ENCODE peak calls at places on chromosomes 12 and 14, in five cellular contexts. K is ecto neural progenitor cell, X is progenitor cell of endocrine pancreas, J is bronchial epithelial cell, B is mucosa of gallbladder. Y is an unnamed sample.

GRCh38 chr14:37889087-37889486 is 293.7 kb downstream of the TTC6 start:
- DNase-seq in K (no peak), X (no peak), B (no peak), J (no peak), Y (peak; percentile 80)

GRCh38 chr14:35365130-35366047 is 39.2 kb downstream of the NFKBIA start:
- DNase-seq in B (peak; percentile 76), K (no peak), J (peak; percentile 93), X (no peak), Y (no peak)

GRCh38 chr14:105420141-105420975 is 731 bp downstream of the MTA1 start:
- DNase-seq in K (no peak), X (no peak), J (no peak), B (no peak), Y (no peak)

GRCh38 chr14:98906123-98906995 is 365.6 kb downstream of the BCL11B start:
- DNase-seq in K (no peak), J (peak; percentile 85), X (no peak), B (peak; percentile 61), Y (no peak)

GRCh38 chr12:20272171-20272570 is 96.2 kb upstream of the PDE3A start:
- DNase-seq in X (no peak), B (no peak), K (no peak), J (no peak), Y (no peak)

GRCh38 chr14:104804481-104805325 is 3.8 kb downstream of the ZBTB42 start:
- DNase-seq in X (no peak), J (no peak), B (no peak), K (no peak), Y (no peak)

GRCh38 chr12:42794811-42795210 is 205.3 kb upstream of the PRICKLE1 start:
- DNase-seq in B (no peak), X (no peak), K (no peak), J (peak; percentile 14), Y (no peak)

GRCh38 chr12:31325524-31325875 is 450 bp downstream of the SINHCAF start:
- DNase-seq in B (no peak), J (no peak), X (no peak), K (no peak), Y (no peak)

GRCh38 chr12:79698966-79699365 is 8.2 kb upstream of the PAWR start:
- DNase-seq in B (no peak), K (no peak), J (no peak), X (no peak), Y (no peak)

GRCh38 chr14:102426796-102427195 is 64.1 kb downstream of the TECPR2 start:
- DNase-seq in X (no peak), K (no peak), J (no peak), B (no peak), Y (no peak)

GRCh38 chr12:69685810-69686209 is 13.3 kb downstream of the BEST3 start:
- DNase-seq in B (no peak), X (no peak), J (peak; percentile 91), K (no peak), Y (no peak)

GRCh38 chr12:113248046-113248825 is 27.0 kb downstream of the TPCN1 start:
- DNase-seq in B (no peak), J (no peak), X (no peak), K (no peak), Y (no peak)

GRCh38 chr12:118337194-118337838 is 35.4 kb downstream of the TAOK3 start:
- DNase-seq in X (no peak), B (no peak), J (no peak), K (no peak), Y (no peak)

GRCh38 chr12:52871291-52871961 is 22.6 kb upstream of the KRT78 start:
- DNase-seq in K (no peak), X (no peak), J (peak; percentile 99), B (no peak), Y (no peak)

GRCh38 chr14:64110832-64111231 is 183.3 kb downstream of the ESR2 start:
- DNase-seq in K (no peak), X (no peak), B (no peak), J (peak; percentile 80), Y (no peak)

GRCh38 chr12:125773033-125773432 is 707.8 kb downstream of the AACS start:
- DNase-seq in J (no peak), X (no peak), B (no peak), K (peak; percentile 59), Y (no peak)

GRCh38 chr12:79451988-79452387 is 238.8 kb downstream of the PAWR start:
- DNase-seq in B (peak; percentile 66), X (no peak), K (no peak), J (peak; percentile 87), Y (peak; percentile 94)

GRCh38 chr12:126873701-126874100 is 1393.3 kb upstream of the TMEM132C start:
- DNase-seq in J (no peak), K (no peak), X (no peak), B (no peak), Y (no peak)

GRCh38 chr12:69337325-69337724 is 10.9 kb upstream of the LYZ start:
- DNase-seq in X (no peak), K (no peak), B (no peak), J (no peak), Y (no peak)

GRCh38 chr12:5817246-5817645 is 127.8 kb downstream of the ANO2 start:
- DNase-seq in K (no peak), X (no peak), J (no peak), B (no peak), Y (no peak)

GRCh38 chr14:77026166-77026929 is 2.2 kb downstream of the IRF2BPL start:
- DNase-seq in X (no peak), B (no peak), K (no peak), J (no peak), Y (no peak)

GRCh38 chr12:75364918-75365317 is 26.0 kb upstream of the GLIPR1L2 start:
- DNase-seq in K (no peak), J (no peak), B (no peak), X (no peak), Y (no peak)

GRCh38 chr14:100850841-100851585 is 25.1 kb downstream of the MEG3 start:
- DNase-seq in B (peak; percentile 69), K (peak; percentile 72), J (peak; percentile 37), X (no peak), Y (peak; percentile 43)

GRCh38 chr12:47835831-47836155 is 16.1 kb upstream of the HDAC7 start:
- DNase-seq in J (peak; percentile 85), X (no peak), K (no peak), B (no peak), Y (no peak)

GRCh38 chr14:85565862-85566296 is 35.9 kb downstream of the FLRT2 start:
- DNase-seq in B (no peak), X (no peak), K (no peak), J (peak; percentile 93), Y (no peak)

GRCh38 chr12:10397311-10397710 is 7.5 kb upstream of the KLRK1 start:
- DNase-seq in B (no peak), J (no peak), K (no peak), X (no peak), Y (no peak)

GRCh38 chr14:102499401-102500189 is 10.0 kb downstream of the ANKRD9 start:
- DNase-seq in K (no peak), B (no peak), X (no peak), J (no peak), Y (no peak)

GRCh38 chr12:95336387-95337067 is 118.9 kb downstream of the VEZT start:
- DNase-seq in K (peak; percentile 86), J (peak; percentile 69), B (peak; percentile 80), X (peak; percentile 51), Y (peak; percentile 70)

GRCh38 chr14:58947816-58948440 is 240.5 kb upstream of the DAAM1 start:
- DNase-seq in J (no peak), K (no peak), X (no peak), B (no peak), Y (no peak)

GRCh38 chr14:35044939-35045797 is 904 bp upstream of the FAM177A1 start:
- DNase-seq in J (peak; percentile 41), X (no peak), K (no peak), B (no peak), Y (no peak)

GRCh38 chr14:105862581-105863239 is 336.3 kb downstream of the TMEM121 start:
- DNase-seq in J (no peak), X (no peak), B (no peak), K (peak; percentile 17), Y (no peak)

GRCh38 chr12:18522806-18523205 is 215.0 kb downstream of the PLCZ1 start:
- DNase-seq in J (no peak), X (no peak), K (no peak), B (no peak), Y (no peak)

GRCh38 chr12:50268482-50268881 is 14.8 kb downstream of the LIMA1 start:
- DNase-seq in X (no peak), K (no peak), B (no peak), J (no peak), Y (no peak)

GRCh38 chr14:61315288-61315687 is 6.1 kb upstream of the PRKCH start:
- DNase-seq in X (no peak), B (no peak), K (no peak), J (no peak), Y (peak; percentile 65)

GRCh38 chr12:774051-774614 is 21.8 kb downstream of the WNK1 start:
- DNase-seq in K (no peak), B (no peak), X (no peak), J (no peak), Y (no peak)

GRCh38 chr14:101470266-101470665 is 91.0 kb upstream of the DIO3 start:
- DNase-seq in X (no peak), K (peak; percentile 27), B (no peak), J (no peak), Y (no peak)